ENCODE peak calls at places on chromosomes 7 and 10, in five cellular contexts. U, C, B, Q and W are unnamed samples.

GRCh38 chr10:117412469-117413005 is 37.3 kb upstream of the PDZD8 start:
- DNase-seq in U (no peak), C (no peak), B (no peak), Q (no peak), W (no peak)

GRCh38 chr10:31041011-31041410 is 9.3 kb upstream of the ZNF438 start:
- DNase-seq in U (no peak), C (no peak), B (no peak), Q (no peak), W (no peak)

GRCh38 chr7:117014673-117015133 is 61.4 kb downstream of the ST7 start:
- DNase-seq in U (peak), C (peak), B (no peak), Q (no peak), W (peak)

GRCh38 chr10:125628251-125629049 is 54.5 kb downstream of the TEX36 start:
- DNase-seq in U (no peak), C (no peak), B (no peak), Q (no peak), W (no peak)

GRCh38 chr10:107031981-107032699 is 132.4 kb downstream of the SORCS1 start:
- DNase-seq in U (no peak), C (no peak), B (no peak), Q (no peak), W (no peak)

GRCh38 chr7:111164442-111164841 is 73.5 kb downstream of the LRRN3 start:
- DNase-seq in U (no peak), C (no peak), B (no peak), Q (no peak), W (no peak)

GRCh38 chr7:149765399-149766121 is 7.8 kb downstream of the ZNF467 start:
- DNase-seq in U (no peak), C (no peak), B (no peak), Q (no peak), W (no peak)

GRCh38 chr7:17041324-17041723 is 159.5 kb upstream of the AGR3 start:
- DNase-seq in U (no peak), C (no peak), B (no peak), Q (peak), W (no peak)

GRCh38 chr7:2018786-2019692 is 213.7 kb downstream of the MAD1L1 start:
- DNase-seq in U (no peak), C (peak), B (no peak), Q (peak), W (peak)

GRCh38 chr10:73950569-73950968 is 39.6 kb downstream of the PLAU start:
- DNase-seq in U (no peak), C (no peak), B (no peak), Q (no peak), W (peak)

GRCh38 chr10:114397651-114398145 is 6.6 kb downstream of the AFAP1L2 start:
- DNase-seq in U (no peak), C (no peak), B (no peak), Q (no peak), W (peak)

GRCh38 chr10:78342787-78343186 is 309.1 kb downstream of the RPS24 start:
- DNase-seq in U (no peak), C (no peak), B (no peak), Q (no peak), W (peak)

GRCh38 chr7:5424689-5425506 is 1.3 kb upstream of the TNRC18 start:
- DNase-seq in U (peak), C (peak), B (no peak), Q (no peak), W (peak)

GRCh38 chr7:112205348-112206237 is 606 bp downstream of the DOCK4 start:
- DNase-seq in U (peak), C (peak), B (no peak), Q (no peak), W (peak)

GRCh38 chr10:76296885-76297775 is 865.7 kb downstream of the LRMDA start:
- DNase-seq in U (no peak), C (no peak), B (no peak), Q (no peak), W (no peak)

GRCh38 chr10:67156239-67156638 is 230.4 kb downstream of the LRRTM3 start:
- DNase-seq in U (no peak), C (no peak), B (no peak), Q (no peak), W (no peak)

GRCh38 chr7:117682681-117683385 is 190.4 kb downstream of the CTTNBP2 start:
- DNase-seq in U (no peak), C (no peak), B (no peak), Q (no peak), W (no peak)

GRCh38 chr7:44787762-44788161 is 8.7 kb upstream of the PPIA start:
- DNase-seq in U (no peak), C (no peak), B (no peak), Q (no peak), W (no peak)

GRCh38 chr10:114100848-114101741 is 57.4 kb downstream of the ADRB1 start:
- DNase-seq in U (no peak), C (peak), B (no peak), Q (no peak), W (no peak)

GRCh38 chr7:46999866-47000265 is 582.0 kb downstream of the TNS3 start:
- DNase-seq in U (no peak), C (no peak), B (no peak), Q (no peak), W (no peak)

GRCh38 chr10:35909291-35909690 is 267.2 kb upstream of the FZD8 start:
- DNase-seq in U (no peak), C (no peak), B (no peak), Q (no peak), W (no peak)

GRCh38 chr10:16742165-16742960 is 74.9 kb downstream of the RSU1 start:
- DNase-seq in U (no peak), C (no peak), B (no peak), Q (no peak), W (no peak)

GRCh38 chr7:104980969-104981670 is 32.9 kb upstream of the KMT2E start:
- DNase-seq in U (no peak), C (no peak), B (no peak), Q (no peak), W (no peak)

GRCh38 chr7:104185346-104185745 is 22.5 kb downstream of the ORC5 start:
- DNase-seq in U (no peak), C (no peak), B (no peak), Q (no peak), W (no peak)

GRCh38 chr10:69497235-69497561 is 45.9 kb downstream of the TSPAN15 start:
- DNase-seq in U (no peak), C (no peak), B (no peak), Q (no peak), W (peak)

GRCh38 chr7:73703985-73704639 is 15.4 kb downstream of the STX1A start:
- DNase-seq in U (peak), C (peak), B (no peak), Q (no peak), W (peak)

GRCh38 chr10:20714518-20714917 is 182.6 kb downstream of the NEBL start:
- DNase-seq in U (no peak), C (no peak), B (no peak), Q (no peak), W (no peak)

GRCh38 chr7:23680417-23681405 is 712 bp downstream of the FAM221A start:
- DNase-seq in U (peak), C (peak), B (peak), Q (no peak), W (peak)

GRCh38 chr10:113666682-113667252 is 2.9 kb upstream of the NRAP start:
- DNase-seq in U (no peak), C (no peak), B (no peak), Q (peak), W (no peak)